ENCODE peak calls at places on chromosomes 2 and 18, in four cellular contexts. W is heart right ventricle, X is keratinocyte, Y is adrenal gland. B is an unnamed sample.

GRCh38 chr2:176827269-176827668 is 385.3 kb upstream of the HNRNPA3 start:
- DNase-seq in W (no peak), Y (no peak), X (no peak), B (no peak)

GRCh38 chr2:87403893-87404175 is 344.1 kb upstream of the PLGLB2 start:
- DNase-seq in W (no peak), Y (no peak), X (no peak), B (no peak)

GRCh38 chr2:178177066-178177679 is 17.1 kb upstream of the OSBPL6 start:
- DNase-seq in X (no peak), W (no peak), Y (no peak), B (no peak)

GRCh38 chr2:48320747-48321146 is 209.2 kb upstream of the STON1 start:
- DNase-seq in X (no peak), Y (no peak), W (no peak), B (no peak)

GRCh38 chr2:72010647-72011355 is 136.9 kb downstream of the CYP26B1 start:
- DNase-seq in Y (no peak), X (no peak), W (no peak), B (no peak)

GRCh38 chr18:13216092-13216582 is 2.4 kb upstream of the LDLRAD4 start:
- DNase-seq in Y (peak; percentile 76), X (no peak), W (peak; percentile 78), B (peak; percentile 49)

GRCh38 chr2:132668986-132669853 is 785 bp downstream of the LYPD1 start:
- DNase-seq in X (no peak), W (no peak), Y (no peak), B (no peak)

GRCh38 chr2:18268400-18268799 is 292.1 kb downstream of the RDH14 start:
- DNase-seq in W (no peak), X (no peak), Y (no peak), B (no peak)

GRCh38 chr2:194166818-194167217 is 1490.2 kb upstream of the SLC39A10 start:
- DNase-seq in W (no peak), X (no peak), Y (no peak), B (no peak)

GRCh38 chr2:9179572-9180201 is 26.9 kb upstream of the ASAP2 start:
- DNase-seq in W (peak; percentile 48), X (peak; percentile 92), Y (no peak), B (peak; percentile 29)

GRCh38 chr18:8329186-8329771 is 280.0 kb upstream of the RAB12 start:
- DNase-seq in W (no peak), X (no peak), Y (no peak), B (no peak)

GRCh38 chr2:212227755-212228154 is 310.8 kb downstream of the ERBB4 start:
- DNase-seq in X (no peak), Y (peak; percentile 41), W (peak; percentile 8), B (no peak)

GRCh38 chr2:148586528-148587128 is 57.9 kb upstream of the EPC2 start:
- DNase-seq in X (no peak), Y (no peak), W (no peak), B (no peak)

GRCh38 chr2:233832869-233833812 is 21.2 kb downstream of the HJURP start:
- DNase-seq in W (no peak), X (no peak), Y (no peak), B (no peak)

GRCh38 chr2:161414015-161414384 is 2.1 kb upstream of the TBR1 start:
- DNase-seq in Y (no peak), W (no peak), X (no peak), B (no peak)

GRCh38 chr18:845152-845819 is 33.2 kb upstream of the YES1 start:
- DNase-seq in Y (no peak), W (peak; percentile 43), X (no peak), B (no peak)

GRCh38 chr2:241912021-241912555 is 42.6 kb downstream of the RTP5 start:
- DNase-seq in W (no peak), X (no peak), Y (no peak), B (no peak)

GRCh38 chr2:234917245-234917975 is 34.4 kb upstream of the SH3BP4 start:
- DNase-seq in W (no peak), Y (no peak), X (no peak), B (no peak)

GRCh38 chr2:893311-893710 is 57.3 kb upstream of the SNTG2 start:
- DNase-seq in X (no peak), Y (peak; percentile 52), W (no peak), B (no peak)

GRCh38 chr18:42635378-42636048 is 480.0 kb downstream of the RIT2 start:
- DNase-seq in Y (no peak), X (no peak), W (no peak), B (no peak)

GRCh38 chr2:172465417-172466334 is 38.3 kb downstream of the ITGA6 start:
- DNase-seq in Y (peak; percentile 74), X (no peak), W (peak; percentile 73), B (peak; percentile 60)

GRCh38 chr2:18084376-18084775 is 205.9 kb downstream of the KCNS3 start:
- DNase-seq in Y (no peak), X (no peak), W (no peak), B (no peak)

GRCh38 chr18:48904086-48904485 is 46.7 kb downstream of the SMAD7 start:
- DNase-seq in Y (no peak), W (no peak), X (no peak), B (no peak)

GRCh38 chr2:224927671-224928173 is 114.5 kb downstream of the DOCK10 start:
- DNase-seq in Y (no peak), X (no peak), W (no peak), B (no peak)

GRCh38 chr2:37472959-37473358 is 128.5 kb downstream of the QPCT start:
- DNase-seq in Y (no peak), X (no peak), W (no peak), B (no peak)

GRCh38 chr2:234368861-234369261 is 128.0 kb downstream of the ARL4C start:
- DNase-seq in W (no peak), Y (no peak), X (peak; percentile 41), B (no peak)

GRCh38 chr2:180847073-180847472 is 133.3 kb upstream of the UBE2E3 start:
- DNase-seq in Y (no peak), X (no peak), W (no peak), B (no peak)

GRCh38 chr2:101188683-101189405 is 37.7 kb upstream of the TBC1D8 start:
- DNase-seq in Y (peak; percentile 32), X (no peak), W (no peak), B (no peak)
- TF ChIP-seq CTCF in Y (peak; percentile 51), X (peak; percentile 51), W (peak; percentile 46), B (no peak)

DNA sequence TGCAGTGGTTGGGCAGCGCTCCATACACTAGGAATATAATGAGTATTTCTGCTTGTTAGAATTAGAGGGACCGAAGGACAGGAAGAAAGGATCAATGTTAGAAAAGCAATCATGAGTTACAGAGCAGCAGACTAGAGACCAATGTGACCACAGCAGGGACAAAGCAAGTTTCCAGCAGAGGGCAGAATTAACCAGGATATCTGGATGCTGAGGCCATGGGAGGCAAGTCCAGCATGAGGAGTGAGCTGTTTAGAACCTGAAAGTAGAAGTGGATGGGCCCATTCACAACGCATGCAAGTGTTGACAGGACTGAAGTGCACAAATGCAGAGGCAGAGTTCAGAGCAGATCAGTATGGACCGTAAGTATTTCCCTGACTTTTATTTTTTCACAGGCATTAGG is 910.4 kb upstream of the GYPC start:
- DNase-seq in W (peak; percentile 26), Y (peak; percentile 18), X (no peak), B (no peak)
- TF ChIP-seq CTCF in W (peak; percentile 49), Y (peak; percentile 40), X (no peak), B (no peak)

GRCh38 chr2:168375195-168375798 is 80.8 kb upstream of the CERS6 start:
- DNase-seq in Y (no peak), W (no peak), X (no peak), B (no peak)
- TF ChIP-seq CTCF in Y (peak; percentile 47), W (no peak), X (no peak), B (no peak)

GRCh38 chr2:199940373-199940772 is 14.9 kb downstream of the TYW5 start:
- DNase-seq in X (no peak), Y (no peak), W (no peak), B (no peak)
- TF ChIP-seq CTCF in X (no peak), Y (peak; percentile 59), W (peak; percentile 25), B (no peak)